ENCODE peak calls at places on chromosomes 12 and 14, in four cellular contexts. One of them, this sample, is unnamed.

GRCh38 chr14:104136472-104137296 is 1.7 kb upstream of the KIF26A start:
- DNase-seq in A549: no peak
- DNase-seq in left lung: peak; percentile 73
- DNase-seq in aorta: peak; percentile 68
- DNase-seq in this sample: peak; percentile 9

GRCh38 chr14:103121846-103122577 is 1.2 kb upstream of the TNFAIP2 start:
- DNase-seq in A549: peak; percentile 83
- DNase-seq in left lung: peak; percentile 92
- DNase-seq in aorta: peak; percentile 93
- DNase-seq in this sample: peak; percentile 88

GRCh38 chr14:24595046-24595808 is 14.3 kb downstream of the GZMH start:
- DNase-seq in aorta: no peak
- DNase-seq in left lung: no peak
- DNase-seq in A549: no peak
- DNase-seq in this sample: no peak

GRCh38 chr14:41950428-41950827 is 343.8 kb downstream of the LRFN5 start:
- DNase-seq in left lung: no peak
- DNase-seq in A549: no peak
- DNase-seq in aorta: no peak
- DNase-seq in this sample: no peak

GRCh38 chr12:116773276-116773731 is 35.2 kb downstream of the RNFT2 start:
- DNase-seq in aorta: peak; percentile 33
- DNase-seq in A549: peak; percentile 28
- DNase-seq in left lung: no peak
- DNase-seq in this sample: no peak

GRCh38 chr12:123344086-123344485 is 20.6 kb downstream of the SBNO1 start:
- DNase-seq in left lung: no peak
- DNase-seq in A549: no peak
- DNase-seq in aorta: no peak
- DNase-seq in this sample: no peak

GRCh38 chr12:31999692-32000091 is 40.5 kb downstream of the RESF1 start:
- DNase-seq in A549: no peak
- DNase-seq in aorta: no peak
- DNase-seq in left lung: no peak
- DNase-seq in this sample: no peak

GRCh38 chr12:32273712-32274111 is 125.6 kb upstream of the FGD4 start:
- DNase-seq in A549: no peak
- DNase-seq in left lung: no peak
- DNase-seq in aorta: no peak
- DNase-seq in this sample: no peak

GRCh38 chr14:35378638-35379568 is 25.6 kb downstream of the NFKBIA start:
- DNase-seq in A549: no peak
- DNase-seq in left lung: no peak
- DNase-seq in aorta: peak; percentile 70
- DNase-seq in this sample: no peak

GRCh38 chr12:14795028-14795448 is 8.2 kb downstream of the WBP11 start:
- DNase-seq in aorta: no peak
- DNase-seq in A549: no peak
- DNase-seq in left lung: no peak
- DNase-seq in this sample: no peak

GRCh38 chr14:51157012-51157411 is 62.1 kb upstream of the TRIM9 start:
- DNase-seq in A549: peak; percentile 22
- DNase-seq in left lung: no peak
- DNase-seq in aorta: no peak
- DNase-seq in this sample: no peak

GRCh38 chr14:67541448-67542387 is 8.6 kb downstream of the PLEKHH1 start:
- DNase-seq in left lung: no peak
- DNase-seq in A549: no peak
- DNase-seq in aorta: no peak
- DNase-seq in this sample: no peak

GRCh38 chr14:71403673-71404072 is 496.4 kb downstream of the PCNX1 start:
- DNase-seq in left lung: no peak
- DNase-seq in aorta: no peak
- DNase-seq in A549: no peak
- DNase-seq in this sample: peak; percentile 6

GRCh38 chr14:67999693-68000384 is 180.3 kb downstream of the RAD51B start:
- DNase-seq in left lung: no peak
- DNase-seq in aorta: no peak
- DNase-seq in A549: peak; percentile 45
- DNase-seq in this sample: peak; percentile 78

GRCh38 chr12:31423405-31423804 is 97.5 kb upstream of the SINHCAF start:
- DNase-seq in A549: no peak
- DNase-seq in aorta: no peak
- DNase-seq in left lung: no peak
- DNase-seq in this sample: no peak

GRCh38 chr14:38490273-38490672 is 234.4 kb upstream of the CLEC14A start:
- DNase-seq in left lung: no peak
- DNase-seq in aorta: no peak
- DNase-seq in A549: no peak
- DNase-seq in this sample: no peak

GRCh38 chr12:127284870-127285431 is 982.0 kb upstream of the TMEM132C start:
- DNase-seq in A549: no peak
- DNase-seq in aorta: no peak
- DNase-seq in left lung: no peak
- DNase-seq in this sample: no peak

GRCh38 chr14:92656306-92656705 is 92.1 kb downstream of the LGMN start:
- DNase-seq in left lung: no peak
- DNase-seq in A549: no peak
- DNase-seq in aorta: no peak
- DNase-seq in this sample: no peak

GRCh38 chr12:113214938-113215400 is 6.3 kb upstream of the TPCN1 start:
- DNase-seq in aorta: peak; percentile 82
- DNase-seq in left lung: no peak
- DNase-seq in A549: peak; percentile 79
- DNase-seq in this sample: peak; percentile 89

GRCh38 chr12:80935076-80935475 is 2.7 kb downstream of the LIN7A start:
- DNase-seq in A549: no peak
- DNase-seq in aorta: no peak
- DNase-seq in left lung: no peak
- DNase-seq in this sample: no peak

GRCh38 chr12:19741132-19741489 is 301.8 kb downstream of the AEBP2 start:
- DNase-seq in aorta: no peak
- DNase-seq in left lung: no peak
- DNase-seq in A549: no peak
- DNase-seq in this sample: no peak

GRCh38 chr14:68695871-68696665 is 96.8 kb downstream of the ZFP36L1 start:
- DNase-seq in left lung: no peak
- DNase-seq in A549: no peak
- DNase-seq in aorta: no peak
- DNase-seq in this sample: no peak

GRCh38 chr12:124410354-124411175 is 115.7 kb downstream of the RFLNA start:
- DNase-seq in left lung: no peak
- DNase-seq in aorta: no peak
- DNase-seq in A549: no peak
- DNase-seq in this sample: no peak

GRCh38 chr12:127383281-127383680 is 883.7 kb upstream of the TMEM132C start:
- DNase-seq in left lung: no peak
- DNase-seq in aorta: no peak
- DNase-seq in A549: no peak
- DNase-seq in this sample: no peak

GRCh38 chr14:25267186-25267585 is 217.2 kb upstream of the STXBP6 start:
- DNase-seq in left lung: no peak
- DNase-seq in A549: no peak
- DNase-seq in aorta: no peak
- DNase-seq in this sample: no peak

GRCh38 chr14:99079061-99079727 is 192.8 kb downstream of the BCL11B start:
- DNase-seq in A549: no peak
- DNase-seq in left lung: no peak
- DNase-seq in aorta: no peak
- DNase-seq in this sample: no peak

GRCh38 chr12:96000858-96001257 is 4.7 kb upstream of the HAL start:
- DNase-seq in aorta: no peak
- DNase-seq in left lung: no peak
- DNase-seq in A549: no peak
- DNase-seq in this sample: no peak

GRCh38 chr14:55745906-55746305 is 165.9 kb downstream of the KTN1 start:
- DNase-seq in aorta: no peak
- DNase-seq in left lung: no peak
- DNase-seq in A549: no peak
- DNase-seq in this sample: no peak

DNA sequence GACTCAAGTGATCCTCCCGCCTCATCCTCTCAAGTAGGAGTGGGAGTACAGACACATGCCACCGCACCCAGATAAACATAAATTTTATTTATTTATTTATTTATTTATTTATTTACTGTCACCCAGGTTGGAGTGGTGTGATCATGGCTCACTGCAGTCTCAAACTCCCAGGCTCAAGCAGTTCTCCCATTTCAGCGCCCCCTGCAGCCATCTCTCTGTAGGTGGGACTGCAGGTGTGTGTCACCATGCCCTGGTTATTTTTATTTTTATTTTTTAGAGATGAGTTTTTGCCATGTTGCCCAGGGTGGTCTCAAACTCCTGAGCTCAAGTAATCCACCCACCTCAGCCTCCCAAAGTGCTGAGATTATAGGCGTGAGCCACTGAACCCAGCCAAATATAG is 33.2 kb upstream of the KIF21A start:
- DNase-seq in left lung: no peak
- DNase-seq in A549: no peak
- DNase-seq in aorta: no peak
- DNase-seq in this sample: no peak
- H3K4me3 ChIP-seq in left lung: no peak overlapping the region
- H3K4me3 ChIP-seq in A549: no peak overlapping the region
- H3K4me3 ChIP-seq in aorta: no peak overlapping the region
- H3K4me3 ChIP-seq in this sample: no peak overlapping the region

GRCh38 chr12:8987163-8987562 is 2.2 kb upstream of the KLRG1 start:
- DNase-seq in aorta: no peak
- DNase-seq in A549: no peak
- DNase-seq in left lung: no peak
- DNase-seq in this sample: no peak
- H3K4me3 ChIP-seq in aorta: no peak overlapping the region
- H3K4me3 ChIP-seq in A549: no peak overlapping the region
- H3K4me3 ChIP-seq in left lung: no peak overlapping the region
- H3K4me3 ChIP-seq in this sample: no peak overlapping the region

DNA sequence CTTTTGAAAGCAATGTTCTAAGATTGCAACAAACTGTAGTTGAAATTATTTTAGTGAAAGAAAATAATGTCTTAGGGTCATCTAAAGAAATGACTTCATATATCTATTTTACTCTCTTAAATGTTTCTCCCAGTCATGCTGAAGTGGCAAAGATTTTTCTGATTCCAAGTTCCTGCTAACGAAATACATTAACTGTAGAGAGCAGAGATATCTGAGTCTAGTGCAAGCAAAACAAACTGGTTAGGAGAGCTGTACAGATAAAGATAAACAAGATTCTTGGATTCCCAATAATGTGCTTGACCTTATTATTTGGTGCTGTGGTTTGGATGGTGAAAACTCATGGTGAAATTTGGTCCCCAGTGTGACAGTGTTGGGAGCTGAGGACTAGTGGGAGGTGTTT is 199.9 kb upstream of the PWP1 start:
- DNase-seq in A549: no peak
- DNase-seq in aorta: no peak
- DNase-seq in left lung: no peak
- DNase-seq in this sample: no peak
- H3K4me3 ChIP-seq in A549: no peak overlapping the region
- H3K4me3 ChIP-seq in aorta: no peak overlapping the region
- H3K4me3 ChIP-seq in left lung: no peak overlapping the region
- H3K4me3 ChIP-seq in this sample: no peak overlapping the region

GRCh38 chr14:72808564-72808963 is 85.3 kb downstream of the DPF3 start:
- DNase-seq in aorta: no peak
- DNase-seq in A549: no peak
- DNase-seq in left lung: no peak
- DNase-seq in this sample: no peak

GRCh38 chr14:72810201-72810600 is 83.7 kb downstream of the DPF3 start:
- DNase-seq in left lung: no peak
- DNase-seq in A549: no peak
- DNase-seq in aorta: no peak
- DNase-seq in this sample: no peak

GRCh38 chr14:72804653-72805180 is 89.2 kb downstream of the DPF3 start:
- DNase-seq in aorta: no peak
- DNase-seq in left lung: no peak
- DNase-seq in A549: no peak
- DNase-seq in this sample: no peak

GRCh38 chr14:72812292-72812851 is 81.5 kb downstream of the DPF3 start:
- DNase-seq in A549: no peak
- DNase-seq in left lung: no peak
- DNase-seq in aorta: peak; percentile 87
- DNase-seq in this sample: no peak

DNA sequence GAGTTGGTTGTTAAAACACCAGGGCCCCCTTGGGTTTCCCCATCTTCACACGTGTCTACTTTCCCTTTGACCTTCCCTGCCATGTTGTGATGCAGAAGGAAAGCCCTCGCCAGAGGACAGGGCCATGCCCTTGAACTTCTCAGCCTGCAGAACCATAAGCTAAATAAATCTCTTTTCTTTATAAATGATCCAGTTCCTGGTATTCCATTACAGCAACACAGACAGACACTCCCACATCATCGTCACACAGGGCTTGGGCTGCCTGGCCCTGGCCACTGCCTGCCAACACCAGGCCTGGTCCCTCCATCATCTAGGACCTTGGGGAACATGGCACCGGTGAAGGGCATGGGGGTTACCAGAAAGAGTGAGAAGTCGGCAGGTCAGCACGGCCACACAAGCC is 84.8 kb downstream of the DPF3 start:
- DNase-seq in A549: no peak
- DNase-seq in left lung: no peak
- DNase-seq in aorta: no peak
- DNase-seq in this sample: no peak
- H3K4me3 ChIP-seq in A549: no peak overlapping the region
- H3K4me3 ChIP-seq in left lung: no peak overlapping the region
- H3K4me3 ChIP-seq in aorta: no peak overlapping the region
- H3K4me3 ChIP-seq in this sample: no peak overlapping the region

GRCh38 chr12:108566452-108566851 is 4.1 kb downstream of the ISCU start:
- DNase-seq in left lung: no peak
- DNase-seq in aorta: no peak
- DNase-seq in A549: no peak
- DNase-seq in this sample: no peak

GRCh38 chr12:108567974-108568652 is 5.7 kb downstream of the ISCU start:
- DNase-seq in A549: no peak
- DNase-seq in left lung: no peak
- DNase-seq in aorta: no peak
- DNase-seq in this sample: no peak

GRCh38 chr12:108565976-108566375 is 3.6 kb downstream of the ISCU start:
- DNase-seq in aorta: peak; percentile 88
- DNase-seq in A549: peak; percentile 48
- DNase-seq in left lung: peak; percentile 89
- DNase-seq in this sample: peak; percentile 82

GRCh38 chr12:108568653-108569154 is 6.3 kb downstream of the ISCU start:
- DNase-seq in A549: no peak
- DNase-seq in left lung: no peak
- DNase-seq in aorta: no peak
- DNase-seq in this sample: peak; percentile 93

DNA sequence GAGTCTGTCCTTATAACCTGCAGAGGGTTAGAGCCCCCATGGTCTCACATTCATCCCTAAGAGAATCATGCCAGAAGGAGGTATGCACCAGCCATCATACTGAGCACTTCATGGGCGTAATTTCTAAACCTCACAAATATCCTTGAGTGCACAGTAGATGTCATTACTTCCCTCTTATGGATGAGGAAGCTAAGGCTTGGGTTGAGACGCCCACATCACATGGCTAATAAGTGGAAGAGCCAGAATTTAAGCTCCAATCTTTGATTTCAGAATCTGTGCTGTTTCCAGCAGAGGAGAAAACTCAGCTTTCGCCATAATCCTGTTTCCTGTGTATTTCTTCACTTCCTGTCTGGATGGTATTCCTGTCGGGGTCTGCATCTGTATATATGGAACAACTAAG is 5.0 kb downstream of the ISCU start:
- DNase-seq in aorta: no peak
- DNase-seq in A549: no peak
- DNase-seq in left lung: no peak
- DNase-seq in this sample: no peak
- H3K4me3 ChIP-seq in aorta: no peak overlapping the region
- H3K4me3 ChIP-seq in A549: no peak overlapping the region
- H3K4me3 ChIP-seq in left lung: no peak overlapping the region
- H3K4me3 ChIP-seq in this sample: no peak overlapping the region